ENCODE peak calls at places on chromosomes 5 and 9, in four cellular contexts. One of them, this sample, is unnamed.

GRCh38 chr9:121984726-121985402 is 108.2 kb downstream of the TTLL11 start:
- DNase-seq in NCI-H748 treated with DMSO at 0.1 percent for 48 hours: no peak
- DNase-seq in endothelial cell: no peak
- DNase-seq in stimulated activated CD4-positive, alpha-beta T cell treated with anti-CD3 and anti-CD28 coated beads, Interleukin-1b, Interleukin-23, amount 100 ng/mL, for 24 hours: no peak
- DNase-seq in this sample: no peak

GRCh38 chr5:760363-761205 is 23.9 kb downstream of the ZDHHC11B start:
- DNase-seq in NCI-H748 treated with DMSO at 0.1 percent for 48 hours: no peak
- DNase-seq in endothelial cell: no peak
- DNase-seq in stimulated activated CD4-positive, alpha-beta T cell treated with anti-CD3 and anti-CD28 coated beads, Interleukin-1b, Interleukin-23, amount 100 ng/mL, for 24 hours: no peak
- DNase-seq in this sample: no peak

GRCh38 chr5:176533390-176533789 is 3.8 kb downstream of the RNF44 start:
- DNase-seq in stimulated activated CD4-positive, alpha-beta T cell treated with anti-CD3 and anti-CD28 coated beads, Interleukin-1b, Interleukin-23, amount 100 ng/mL, for 24 hours: no peak
- DNase-seq in NCI-H748 treated with DMSO at 0.1 percent for 48 hours: no peak
- DNase-seq in endothelial cell: no peak
- DNase-seq in this sample: no peak

GRCh38 chr9:17349816-17350215 is 215.0 kb downstream of the CNTLN start:
- DNase-seq in stimulated activated CD4-positive, alpha-beta T cell treated with anti-CD3 and anti-CD28 coated beads, Interleukin-1b, Interleukin-23, amount 100 ng/mL, for 24 hours: no peak
- DNase-seq in endothelial cell: no peak
- DNase-seq in NCI-H748 treated with DMSO at 0.1 percent for 48 hours: no peak
- DNase-seq in this sample: no peak

GRCh38 chr9:77999231-77999631 is 32.4 kb downstream of the GNAQ start:
- DNase-seq in NCI-H748 treated with DMSO at 0.1 percent for 48 hours: no peak
- DNase-seq in endothelial cell: no peak
- DNase-seq in stimulated activated CD4-positive, alpha-beta T cell treated with anti-CD3 and anti-CD28 coated beads, Interleukin-1b, Interleukin-23, amount 100 ng/mL, for 24 hours: no peak
- DNase-seq in this sample: no peak

GRCh38 chr5:82106806-82107205 is 135.0 kb downstream of the ATG10 start:
- DNase-seq in NCI-H748 treated with DMSO at 0.1 percent for 48 hours: no peak
- DNase-seq in stimulated activated CD4-positive, alpha-beta T cell treated with anti-CD3 and anti-CD28 coated beads, Interleukin-1b, Interleukin-23, amount 100 ng/mL, for 24 hours: no peak
- DNase-seq in endothelial cell: no peak
- DNase-seq in this sample: no peak

GRCh38 chr5:368162-369084 is 46.9 kb downstream of the AHRR start:
- DNase-seq in endothelial cell: no peak
- DNase-seq in stimulated activated CD4-positive, alpha-beta T cell treated with anti-CD3 and anti-CD28 coated beads, Interleukin-1b, Interleukin-23, amount 100 ng/mL, for 24 hours: no peak
- DNase-seq in NCI-H748 treated with DMSO at 0.1 percent for 48 hours: no peak
- DNase-seq in this sample: peak; percentile 6

GRCh38 chr9:87770616-87771015 is 44.7 kb downstream of the CTSL start:
- DNase-seq in stimulated activated CD4-positive, alpha-beta T cell treated with anti-CD3 and anti-CD28 coated beads, Interleukin-1b, Interleukin-23, amount 100 ng/mL, for 24 hours: no peak
- DNase-seq in NCI-H748 treated with DMSO at 0.1 percent for 48 hours: no peak
- DNase-seq in endothelial cell: no peak
- DNase-seq in this sample: no peak

GRCh38 chr9:95342571-95342970 is 25.1 kb upstream of the FANCC start:
- DNase-seq in endothelial cell: no peak
- DNase-seq in NCI-H748 treated with DMSO at 0.1 percent for 48 hours: no peak
- DNase-seq in stimulated activated CD4-positive, alpha-beta T cell treated with anti-CD3 and anti-CD28 coated beads, Interleukin-1b, Interleukin-23, amount 100 ng/mL, for 24 hours: no peak
- DNase-seq in this sample: no peak

GRCh38 chr9:106718996-106719395 is 144.0 kb upstream of the ZNF462 start:
- DNase-seq in endothelial cell: no peak
- DNase-seq in NCI-H748 treated with DMSO at 0.1 percent for 48 hours: no peak
- DNase-seq in stimulated activated CD4-positive, alpha-beta T cell treated with anti-CD3 and anti-CD28 coated beads, Interleukin-1b, Interleukin-23, amount 100 ng/mL, for 24 hours: no peak
- DNase-seq in this sample: no peak

GRCh38 chr9:90855208-90856000 is 53.8 kb downstream of the SYK start:
- DNase-seq in stimulated activated CD4-positive, alpha-beta T cell treated with anti-CD3 and anti-CD28 coated beads, Interleukin-1b, Interleukin-23, amount 100 ng/mL, for 24 hours: no peak
- DNase-seq in endothelial cell: no peak
- DNase-seq in NCI-H748 treated with DMSO at 0.1 percent for 48 hours: no peak
- DNase-seq in this sample: no peak

GRCh38 chr9:35844628-35845301 is 15.7 kb downstream of the TMEM8B start:
- DNase-seq in NCI-H748 treated with DMSO at 0.1 percent for 48 hours: no peak
- DNase-seq in stimulated activated CD4-positive, alpha-beta T cell treated with anti-CD3 and anti-CD28 coated beads, Interleukin-1b, Interleukin-23, amount 100 ng/mL, for 24 hours: no peak
- DNase-seq in endothelial cell: no peak
- DNase-seq in this sample: no peak

GRCh38 chr9:32426278-32426939 is 42.0 kb downstream of the ACO1 start:
- DNase-seq in stimulated activated CD4-positive, alpha-beta T cell treated with anti-CD3 and anti-CD28 coated beads, Interleukin-1b, Interleukin-23, amount 100 ng/mL, for 24 hours: no peak
- DNase-seq in endothelial cell: no peak
- DNase-seq in NCI-H748 treated with DMSO at 0.1 percent for 48 hours: no peak
- DNase-seq in this sample: no peak

GRCh38 chr9:114284316-114285060 is 38.4 kb upstream of the ORM1 start:
- DNase-seq in endothelial cell: no peak
- DNase-seq in NCI-H748 treated with DMSO at 0.1 percent for 48 hours: no peak
- DNase-seq in stimulated activated CD4-positive, alpha-beta T cell treated with anti-CD3 and anti-CD28 coated beads, Interleukin-1b, Interleukin-23, amount 100 ng/mL, for 24 hours: no peak
- DNase-seq in this sample: no peak

GRCh38 chr5:43231977-43232376 is 40.0 kb downstream of the NIM1K start:
- DNase-seq in stimulated activated CD4-positive, alpha-beta T cell treated with anti-CD3 and anti-CD28 coated beads, Interleukin-1b, Interleukin-23, amount 100 ng/mL, for 24 hours: peak; percentile 2
- DNase-seq in endothelial cell: no peak
- DNase-seq in NCI-H748 treated with DMSO at 0.1 percent for 48 hours: no peak
- DNase-seq in this sample: no peak

GRCh38 chr9:123102380-123103113 is 69.1 kb downstream of the GPR21 start:
- DNase-seq in stimulated activated CD4-positive, alpha-beta T cell treated with anti-CD3 and anti-CD28 coated beads, Interleukin-1b, Interleukin-23, amount 100 ng/mL, for 24 hours: no peak
- DNase-seq in endothelial cell: no peak
- DNase-seq in NCI-H748 treated with DMSO at 0.1 percent for 48 hours: no peak
- DNase-seq in this sample: no peak

GRCh38 chr9:135794361-135794885 is 92.4 kb downstream of the KCNT1 start:
- DNase-seq in NCI-H748 treated with DMSO at 0.1 percent for 48 hours: no peak
- DNase-seq in stimulated activated CD4-positive, alpha-beta T cell treated with anti-CD3 and anti-CD28 coated beads, Interleukin-1b, Interleukin-23, amount 100 ng/mL, for 24 hours: no peak
- DNase-seq in endothelial cell: no peak
- DNase-seq in this sample: no peak

GRCh38 chr9:124045830-124046177 is 34.2 kb downstream of the LHX2 start:
- DNase-seq in NCI-H748 treated with DMSO at 0.1 percent for 48 hours: no peak
- DNase-seq in endothelial cell: no peak
- DNase-seq in stimulated activated CD4-positive, alpha-beta T cell treated with anti-CD3 and anti-CD28 coated beads, Interleukin-1b, Interleukin-23, amount 100 ng/mL, for 24 hours: no peak
- DNase-seq in this sample: no peak

GRCh38 chr5:6708814-6709213 is 4.4 kb upstream of the TENT4A start:
- DNase-seq in NCI-H748 treated with DMSO at 0.1 percent for 48 hours: no peak
- DNase-seq in endothelial cell: no peak
- DNase-seq in stimulated activated CD4-positive, alpha-beta T cell treated with anti-CD3 and anti-CD28 coated beads, Interleukin-1b, Interleukin-23, amount 100 ng/mL, for 24 hours: no peak
- DNase-seq in this sample: no peak

GRCh38 chr9:3224931-3225330 is 300.9 kb downstream of the RFX3 start:
- DNase-seq in NCI-H748 treated with DMSO at 0.1 percent for 48 hours: no peak
- DNase-seq in endothelial cell: no peak
- DNase-seq in stimulated activated CD4-positive, alpha-beta T cell treated with anti-CD3 and anti-CD28 coated beads, Interleukin-1b, Interleukin-23, amount 100 ng/mL, for 24 hours: no peak
- DNase-seq in this sample: no peak

GRCh38 chr9:133258061-133259015 is 16.7 kb downstream of the ABO start:
- DNase-seq in NCI-H748 treated with DMSO at 0.1 percent for 48 hours: no peak
- DNase-seq in endothelial cell: no peak
- DNase-seq in stimulated activated CD4-positive, alpha-beta T cell treated with anti-CD3 and anti-CD28 coated beads, Interleukin-1b, Interleukin-23, amount 100 ng/mL, for 24 hours: no peak
- DNase-seq in this sample: no peak

GRCh38 chr9:107685901-107686300 is 196.3 kb upstream of the KLF4 start:
- DNase-seq in NCI-H748 treated with DMSO at 0.1 percent for 48 hours: no peak
- DNase-seq in endothelial cell: no peak
- DNase-seq in stimulated activated CD4-positive, alpha-beta T cell treated with anti-CD3 and anti-CD28 coated beads, Interleukin-1b, Interleukin-23, amount 100 ng/mL, for 24 hours: no peak
- DNase-seq in this sample: no peak

GRCh38 chr9:69028754-69029153 is 6.8 kb upstream of the FXN start:
- DNase-seq in endothelial cell: no peak
- DNase-seq in NCI-H748 treated with DMSO at 0.1 percent for 48 hours: no peak
- DNase-seq in stimulated activated CD4-positive, alpha-beta T cell treated with anti-CD3 and anti-CD28 coated beads, Interleukin-1b, Interleukin-23, amount 100 ng/mL, for 24 hours: no peak
- DNase-seq in this sample: no peak

GRCh38 chr9:95666096-95666784 is 149.5 kb upstream of the PTCH1 start:
- DNase-seq in endothelial cell: no peak
- DNase-seq in stimulated activated CD4-positive, alpha-beta T cell treated with anti-CD3 and anti-CD28 coated beads, Interleukin-1b, Interleukin-23, amount 100 ng/mL, for 24 hours: no peak
- DNase-seq in NCI-H748 treated with DMSO at 0.1 percent for 48 hours: no peak
- DNase-seq in this sample: no peak

GRCh38 chr9:37007295-37007694 is 26.8 kb downstream of the PAX5 start:
- DNase-seq in NCI-H748 treated with DMSO at 0.1 percent for 48 hours: no peak
- DNase-seq in endothelial cell: no peak
- DNase-seq in stimulated activated CD4-positive, alpha-beta T cell treated with anti-CD3 and anti-CD28 coated beads, Interleukin-1b, Interleukin-23, amount 100 ng/mL, for 24 hours: no peak
- DNase-seq in this sample: no peak